ENCODE peak calls at places on chromosomes 13 and 19, in eight cellular contexts. K is mesothelial cell of epicardium; D is lower lobe of right lung; S is H1; M is B cell; L is RCC 7860; Q is SJSA1; V is stimulated activated CD8-positive, alpha-beta memory T cell treated with anti-CD3 and anti-CD28 coated beads, Interleukin-4, amount 100 ng/mL, for 48 hours. I is an unnamed sample.

GRCh38 chr19:41861098-41861768 is 1.2 kb downstream of the RPS19 start:
- DNase-seq in S (no peak), L (no peak), M (no peak), D (no peak), V (peak; percentile 35), Q (no peak), K (no peak), I (no peak)

GRCh38 chr13:26923824-26924605 is 163.4 kb upstream of the GPR12 start:
- DNase-seq in K (peak; percentile 42), M (no peak), Q (no peak), V (no peak), D (no peak), L (peak; percentile 69), S (no peak), I (no peak)

GRCh38 chr13:46598140-46598819 is 45.3 kb downstream of the LRCH1 start:
- DNase-seq in S (no peak), D (no peak), K (no peak), L (no peak), Q (no peak), V (no peak), M (no peak), I (no peak)

GRCh38 chr13:27691207-27691606 is 69.5 kb downstream of the POLR1D start:
- DNase-seq in S (no peak), L (no peak), Q (no peak), D (no peak), V (no peak), K (no peak), M (no peak), I (no peak)

GRCh38 chr13:108227651-108228272 is 9.6 kb downstream of the ABHD13 start:
- DNase-seq in D (no peak), K (no peak), V (peak; percentile 30), L (no peak), M (peak; percentile 24), S (no peak), Q (no peak), I (no peak)

GRCh38 chr19:3369337-3370213 is 3.2 kb downstream of the NFIC start:
- DNase-seq in S (no peak), D (peak; percentile 74), V (no peak), K (no peak), L (no peak), M (peak; percentile 73), Q (peak; percentile 40), I (no peak)

GRCh38 chr13:112959206-112959605 is 9.8 kb upstream of the MCF2L start:
- DNase-seq in S (no peak), Q (no peak), M (no peak), V (no peak), D (no peak), K (no peak), L (no peak), I (no peak)

GRCh38 chr13:28527629-28528028 is 32.7 kb upstream of the FLT1 start:
- DNase-seq in S (no peak), L (no peak), Q (no peak), M (peak; percentile 74), K (no peak), D (peak; percentile 68), V (no peak), I (no peak)

GRCh38 chr13:102504002-102504401 is 92.8 kb upstream of the TPP2 start:
- DNase-seq in K (no peak), Q (no peak), S (no peak), V (no peak), M (no peak), L (no peak), D (no peak), I (no peak)

GRCh38 chr19:15652559-15653278 is 12.0 kb downstream of the CYP4F3 start:
- DNase-seq in D (no peak), V (no peak), Q (no peak), M (no peak), L (no peak), K (no peak), S (no peak), I (no peak)

GRCh38 chr13:73171926-73172325 is 113.1 kb downstream of the KLF5 start:
- DNase-seq in Q (peak; percentile 31), V (no peak), K (no peak), L (no peak), M (no peak), D (no peak), S (no peak), I (no peak)

GRCh38 chr19:33394006-33394722 is 20.7 kb downstream of the CEBPG start:
- DNase-seq in V (no peak), D (peak; percentile 63), L (peak; percentile 3), S (no peak), M (peak; percentile 32), K (no peak), Q (peak; percentile 87), I (no peak)

GRCh38 chr19:19356901-19357566 is 36.4 kb downstream of the MAU2 start:
- DNase-seq in V (no peak), S (no peak), D (no peak), L (no peak), M (peak; percentile 16), K (no peak), Q (no peak), I (no peak)

GRCh38 chr19:39481229-39481545 is 549 bp downstream of the TIMM50 start:
- DNase-seq in S (no peak), Q (no peak), D (no peak), L (no peak), V (no peak), K (no peak), M (no peak), I (no peak)

GRCh38 chr13:99269627-99270252 is 11.6 kb upstream of the GPR18 start:
- DNase-seq in K (no peak), M (no peak), L (peak; percentile 35), D (no peak), S (no peak), V (no peak), Q (peak; percentile 91), I (no peak)

GRCh38 chr13:45194081-45194939 is 6.5 kb downstream of the KCTD4 start:
- DNase-seq in L (peak; percentile 63), M (no peak), K (no peak), D (no peak), S (peak; percentile 9), V (no peak), Q (no peak), I (no peak)

GRCh38 chr19:49533551-49534488 is 6.0 kb downstream of the RCN3 start:
- DNase-seq in Q (no peak), V (peak; percentile 90), D (peak; percentile 87), K (peak; percentile 85), M (peak; percentile 87), L (no peak), S (no peak), I (peak; percentile 95)

GRCh38 chr19:2150794-2151338 is 500 bp downstream of the AP3D1 start:
- DNase-seq in S (no peak), Q (peak; percentile 33), V (peak; percentile 45), L (no peak), M (no peak), K (peak; percentile 57), D (peak; percentile 66), I (no peak)

GRCh38 chr13:50011461-50011860 is 3.8 kb upstream of the KCNRG start:
- DNase-seq in L (no peak), M (no peak), V (no peak), S (no peak), Q (no peak), K (no peak), D (no peak), I (no peak)

GRCh38 chr19:39998511-39998910 is 1.7 kb downstream of the ZNF546 start:
- DNase-seq in K (no peak), Q (no peak), V (no peak), M (no peak), S (no peak), L (peak; percentile 8), D (no peak), I (no peak)

GRCh38 chr13:24834902-24835510 is 71.0 kb downstream of the RNF17 start:
- DNase-seq in Q (no peak), K (no peak), D (no peak), L (no peak), M (no peak), V (no peak), S (no peak), I (no peak)

GRCh38 chr19:33784432-33784831 is 12.2 kb upstream of the KCTD15 start:
- DNase-seq in Q (no peak), M (no peak), S (no peak), V (no peak), D (no peak), K (no peak), L (no peak), I (no peak)

GRCh38 chr19:16000024-16000687 is 51.3 kb downstream of the OR10H4 start:
- DNase-seq in S (no peak), D (no peak), V (no peak), L (no peak), M (no peak), K (no peak), Q (no peak), I (peak; percentile 75)

GRCh38 chr13:33110386-33110712 is 94.1 kb downstream of the KL start:
- DNase-seq in K (no peak), M (no peak), L (no peak), Q (no peak), V (no peak), S (no peak), D (no peak), I (no peak)

GRCh38 chr13:113584870-113585671 is 518 bp downstream of the TFDP1 start:
- DNase-seq in Q (peak; percentile 72), S (no peak), V (peak; percentile 47), D (peak; percentile 51), K (peak; percentile 49), L (no peak), M (no peak), I (peak; percentile 72)

GRCh38 chr13:97254809-97255208 is 32.7 kb downstream of the MBNL2 start:
- DNase-seq in M (no peak), D (no peak), V (no peak), S (no peak), L (peak; percentile 91), K (no peak), Q (peak; percentile 34), I (no peak)

GRCh38 chr19:27966390-27966816 is 1246.5 kb downstream of the UQCRFS1 start:
- DNase-seq in S (no peak), V (no peak), D (no peak), Q (no peak), K (no peak), M (no peak), L (no peak), I (no peak)

GRCh38 chr19:13681509-13681908 is 82.8 kb upstream of the MRI1 start:
- DNase-seq in Q (no peak), V (no peak), M (no peak), L (no peak), D (no peak), K (no peak), S (no peak), I (no peak)

GRCh38 chr13:41177616-41178015 is 16.8 kb downstream of the KBTBD7 start:
- DNase-seq in V (no peak), M (no peak), D (no peak), L (no peak), Q (no peak), S (no peak), K (no peak), I (no peak)

GRCh38 chr13:113920606-113921306 is 53.1 kb downstream of the C13orf46 start:
- DNase-seq in K (no peak), Q (no peak), D (no peak), L (no peak), S (no peak), V (peak; percentile 10), M (no peak), I (no peak)

GRCh38 chr19:15737722-15738121 is at the start of gene OR10H3:
- DNase-seq in K (no peak), Q (no peak), L (no peak), M (no peak), V (no peak), D (no peak), S (no peak), I (no peak)

GRCh38 chr19:54653181-54653809 is 9.5 kb upstream of the LILRB4 start:
- DNase-seq in L (peak; percentile 13), M (peak; percentile 50), D (no peak), Q (peak; percentile 22), K (no peak), V (no peak), S (no peak), I (no peak)

GRCh38 chr19:45542234-45542668 is 35.0 kb downstream of the VASP start:
- DNase-seq in L (no peak), Q (peak; percentile 26), V (no peak), M (no peak), D (no peak), S (no peak), K (no peak), I (no peak)

GRCh38 chr13:36430247-36431203 is 1.8 kb upstream of the CCNA1 start:
- DNase-seq in M (no peak), Q (no peak), K (no peak), D (no peak), S (no peak), V (no peak), L (no peak), I (no peak)

I was measured in esophagus muscularis mucosa.